ENCODE peak calls at places on chromosomes 13 and 19, in seven cellular contexts. E is EL; K is stimulated activated CD4-positive, alpha-beta T cell treated with anti-CD3 and anti-CD28 coated beads, TNF-alpha, amount 100 ng/mL, for 48 hours; Y is activated CD4-positive, alpha-beta T cell treated with anti-CD3 and anti-CD28 coated beads for 4 hours; U is NCI-H1105; W is activated CD8-positive, alpha-beta memory T cell treated with anti-CD3 and anti-CD28 coated beads, Interleukin-2, amount 10 ng/mL, durations not matched to agents 7 days and 5 days; F is H9. I is an unnamed sample.

GRCh38 chr13:105047676-105048295 is 1487.7 kb downstream of the EFNB2 start:
- DNase-seq in E (no peak), K (no peak), Y (no peak), U (no peak), W (no peak), F (no peak), I (no peak)

GRCh38 chr13:20451397-20451796 is 74.3 kb downstream of the CRYL1 start:
- DNase-seq in E (no peak), K (no peak), Y (no peak), U (no peak), W (no peak), F (no peak), I (no peak)

GRCh38 chr13:77815330-77815729 is 103.3 kb downstream of the EDNRB start:
- DNase-seq in E (no peak), K (no peak), Y (no peak), U (no peak), W (no peak), F (no peak), I (no peak)

GRCh38 chr19:31113250-31113685 is 236.0 kb downstream of the TSHZ3 start:
- DNase-seq in E (peak; percentile 48), K (no peak), Y (no peak), U (no peak), W (no peak), F (no peak), I (no peak)

GRCh38 chr13:44790289-44790688 is 199.0 kb downstream of the NUFIP1 start:
- DNase-seq in E (no peak), K (no peak), Y (no peak), U (no peak), W (no peak), F (peak; percentile 73), I (no peak)

GRCh38 chr13:39876258-39876657 is 220.8 kb downstream of the COG6 start:
- DNase-seq in E (peak; percentile 97), K (no peak), Y (no peak), U (no peak), W (no peak), F (no peak), I (no peak)

GRCh38 chr13:104318121-104318520 is 1251.9 kb upstream of the SLC10A2 start:
- DNase-seq in E (no peak), K (no peak), Y (no peak), U (peak; percentile 11), W (no peak), F (no peak), I (no peak)

GRCh38 chr13:99357920-99358319 is 50.7 kb upstream of the GPR183 start:
- DNase-seq in E (no peak), K (no peak), Y (no peak), U (no peak), W (no peak), F (no peak), I (no peak)

GRCh38 chr19:31629936-31630335 is 280.7 kb upstream of the TSHZ3 start:
- DNase-seq in E (no peak), K (no peak), Y (no peak), U (no peak), W (no peak), F (no peak), I (no peak)

GRCh38 chr19:2254052-2254872 is 2.0 kb downstream of the JSRP1 start:
- DNase-seq in E (no peak), K (no peak), Y (no peak), U (no peak), W (no peak), F (peak; percentile 79), I (no peak)

GRCh38 chr13:63731896-63732295 is 2316.2 kb upstream of the PCDH20 start:
- DNase-seq in E (no peak), K (no peak), Y (no peak), U (no peak), W (no peak), F (no peak), I (no peak)

GRCh38 chr13:44224433-44225149 is 149.0 kb upstream of the SERP2 start:
- DNase-seq in E (no peak), K (no peak), Y (no peak), U (no peak), W (no peak), F (no peak), I (no peak)

GRCh38 chr19:15114153-15114540 is 6.9 kb downstream of the SYDE1 start:
- DNase-seq in E (peak; percentile 67), K (no peak), Y (no peak), U (no peak), W (no peak), F (no peak), I (no peak)

GRCh38 chr13:51311957-51312520 is 27.5 kb upstream of the SERPINE3 start:
- DNase-seq in E (no peak), K (no peak), Y (no peak), U (no peak), W (no peak), F (peak; percentile 62), I (no peak)

GRCh38 chr19:15260939-15261338 is 28.7 kb upstream of the EPHX3 start:
- DNase-seq in E (no peak), K (no peak), Y (no peak), U (no peak), W (no peak), F (no peak), I (no peak)

GRCh38 chr13:24207841-24208240 is 47.3 kb downstream of the SPATA13 start:
- DNase-seq in E (no peak), K (no peak), Y (no peak), U (peak; percentile 30), W (no peak), F (no peak), I (no peak)

GRCh38 chr13:23461544-23461943 is 28.0 kb upstream of the SACS start:
- DNase-seq in E (no peak), K (no peak), Y (no peak), U (no peak), W (no peak), F (no peak), I (no peak)

GRCh38 chr19:579111-579841 is 6.9 kb downstream of the BSG start:
- DNase-seq in E (no peak), K (no peak), Y (no peak), U (no peak), W (no peak), F (no peak), I (no peak)

GRCh38 chr13:94324409-94325147 is 154.9 kb downstream of the DCT start:
- DNase-seq in E (no peak), K (no peak), Y (no peak), U (no peak), W (no peak), F (no peak), I (no peak)

GRCh38 chr13:83780201-83780600 is 102.1 kb downstream of the SLITRK1 start:
- DNase-seq in E (peak; percentile 3), K (no peak), Y (no peak), U (no peak), W (no peak), F (peak; percentile 56), I (no peak)

GRCh38 chr19:50646074-50646807 is 3.0 kb upstream of the C19orf81 start:
- DNase-seq in E (peak; percentile 83), K (no peak), Y (no peak), U (no peak), W (no peak), F (no peak), I (no peak)

GRCh38 chr13:34951528-34951927 is 9.5 kb downstream of the NBEA start:
- DNase-seq in E (no peak), K (no peak), Y (no peak), U (no peak), W (no peak), F (no peak), I (no peak)

GRCh38 chr13:31909889-31910551 is 121.6 kb upstream of the FRY start:
- DNase-seq in E (peak; percentile 66), K (peak; percentile 60), Y (peak; percentile 55), U (peak; percentile 19), W (peak; percentile 52), F (no peak), I (no peak)

GRCh38 chr19:41753936-41754529 is 1.3 kb upstream of the CEACAM6 start:
- DNase-seq in E (peak; percentile 47), K (peak; percentile 62), Y (peak; percentile 80), U (peak; percentile 46), W (peak; percentile 76), F (peak; percentile 47), I (peak; percentile 48)

GRCh38 chr19:609001-609340 is 19.3 kb downstream of the HCN2 start:
- DNase-seq in E (no peak), K (no peak), Y (no peak), U (no peak), W (no peak), F (no peak), I (no peak)

GRCh38 chr13:21616880-21617279 is 12.9 kb upstream of the MICU2 start:
- DNase-seq in E (peak; percentile 34), K (no peak), Y (no peak), U (no peak), W (no peak), F (no peak), I (no peak)

GRCh38 chr13:64078025-64078424 is 2662.4 kb upstream of the PCDH20 start:
- DNase-seq in E (no peak), K (no peak), Y (no peak), U (peak; percentile 99), W (no peak), F (no peak), I (no peak)

GRCh38 chr13:74062933-74063332 is 71.3 kb downstream of the KLF12 start:
- DNase-seq in E (peak; percentile 11), K (no peak), Y (no peak), U (no peak), W (peak; percentile 68), F (no peak), I (no peak)

GRCh38 chr13:73355134-73355533 is 296.3 kb downstream of the KLF5 start:
- DNase-seq in E (no peak), K (no peak), Y (no peak), U (no peak), W (no peak), F (no peak), I (no peak)

GRCh38 chr19:4910594-4911273 is 1.4 kb downstream of the UHRF1 start:
- DNase-seq in E (peak; percentile 78), K (no peak), Y (no peak), U (no peak), W (peak; percentile 59), F (no peak), I (no peak)

GRCh38 chr19:6997679-6998445 is 23.4 kb downstream of the MBD3L2B start:
- DNase-seq in E (peak; percentile 30), K (no peak), Y (no peak), U (no peak), W (no peak), F (no peak), I (no peak)

GRCh38 chr13:76894401-76895110 is 8.4 kb upstream of the KCTD12 start:
- DNase-seq in E (no peak), K (no peak), Y (no peak), U (no peak), W (no peak), F (no peak), I (no peak)

GRCh38 chr19:15432629-15433518 is 14.1 kb upstream of the AKAP8L start:
- DNase-seq in E (peak; percentile 90), K (peak; percentile 94), Y (peak; percentile 91), U (peak; percentile 86), W (peak; percentile 95), F (peak; percentile 90), I (peak; percentile 86)

GRCh38 chr13:25365720-25366235 is 6.0 kb upstream of the ATP8A2 start:
- DNase-seq in E (no peak), K (no peak), Y (no peak), U (no peak), W (no peak), F (no peak), I (no peak)

GRCh38 chr13:113905942-113906341 is 42.1 kb upstream of the GAS6 start:
- DNase-seq in E (no peak), K (no peak), Y (no peak), U (no peak), W (peak; percentile 9), F (no peak), I (no peak)

GRCh38 chr19:3369337-3370213 is 3.2 kb downstream of the NFIC start:
- DNase-seq in E (peak; percentile 76), K (no peak), Y (no peak), U (no peak), W (no peak), F (peak; percentile 36), I (no peak)

GRCh38 chr13:95137096-95137495 is 164.2 kb downstream of the ABCC4 start:
- DNase-seq in E (peak; percentile 5), K (no peak), Y (no peak), U (no peak), W (no peak), F (no peak), I (no peak)

GRCh38 chr19:48836089-48837017 is at the start of gene HSD17B14:
- DNase-seq in E (peak; percentile 35), K (no peak), Y (no peak), U (peak; percentile 20), W (peak; percentile 45), F (peak; percentile 95), I (no peak)

I was measured in stimulated activated CD8-positive, alpha-beta memory T cell treated with anti-CD3 and anti-CD28 coated beads, Interleukin-2, amount 100 ng/mL, for 1 hour.